ENCODE peak calls at places on chromosomes 7 and 10, in nine cellular contexts. X is fibroblast of the aortic adventitia; R is M059J; C is spleen; F is mesenchymal stem cell; M is C1 segment of cervical spinal cord; P is cardiac muscle cell; J is Calu3; B is activated naive CD8-positive, alpha-beta T cell treated with anti-CD3 and anti-CD28 coated beads, Interleukin-2, amount 50 U/mL, for 24 hours. Q is an unnamed sample.

GRCh38 chr7:98836811-98837631 is 32.8 kb downstream of the TMEM130 start:
- DNase-seq in X (peak; percentile 21), R (peak; percentile 43), C (no peak), F (no peak), M (no peak), P (peak; percentile 38), J (peak; percentile 64), B (peak; percentile 42), Q (peak; percentile 52)

GRCh38 chr7:93926800-93927199 is 5.3 kb downstream of the GNG11 start:
- DNase-seq in X (no peak), R (no peak), C (no peak), F (no peak), M (no peak), P (no peak), J (no peak), B (no peak), Q (no peak)

GRCh38 chr10:126253613-126254002 is 134.7 kb downstream of the ADAM12 start:
- DNase-seq in X (no peak), R (peak; percentile 62), C (no peak), F (no peak), M (no peak), P (no peak), J (no peak), B (no peak), Q (no peak)

GRCh38 chr10:88892223-88892967 is 12.3 kb downstream of the STAMBPL1 start:
- DNase-seq in X (peak; percentile 62), R (peak; percentile 62), C (no peak), F (peak; percentile 65), M (no peak), P (peak; percentile 60), J (no peak), B (no peak), Q (no peak)

GRCh38 chr7:68205826-68206225 is 1209.2 kb downstream of the TYW1 start:
- DNase-seq in X (no peak), R (peak; percentile 51), C (peak; percentile 17), F (no peak), M (no peak), P (no peak), J (no peak), B (no peak), Q (no peak)

GRCh38 chr10:3217301-3217700 is 44.7 kb upstream of the PITRM1 start:
- DNase-seq in X (peak; percentile 87), R (peak; percentile 61), C (no peak), F (peak; percentile 63), M (no peak), P (peak; percentile 69), J (no peak), B (no peak), Q (no peak)

GRCh38 chr7:33677556-33677955 is 227.8 kb upstream of the BMPER start:
- DNase-seq in X (peak; percentile 43), R (peak; percentile 8), C (no peak), F (no peak), M (no peak), P (peak; percentile 50), J (no peak), B (no peak), Q (no peak)

GRCh38 chr7:6226194-6226799 is 46.1 kb downstream of the CYTH3 start:
- DNase-seq in X (peak; percentile 88), R (no peak), C (no peak), F (peak; percentile 77), M (no peak), P (peak; percentile 71), J (peak; percentile 12), B (no peak), Q (no peak)

GRCh38 chr10:95295031-95295755 is 4.4 kb upstream of the PDLIM1 start:
- DNase-seq in X (peak; percentile 35), R (peak; percentile 71), C (peak; percentile 96), F (peak; percentile 65), M (no peak), P (peak; percentile 73), J (peak; percentile 20), B (peak; percentile 59), Q (peak; percentile 60)

GRCh38 chr10:10873289-10873688 is 144.4 kb upstream of the CELF2 start:
- DNase-seq in X (peak; percentile 49), R (no peak), C (no peak), F (no peak), M (no peak), P (peak; percentile 44), J (no peak), B (no peak), Q (no peak)

GRCh38 chr7:100215895-100216294 is 3.9 kb upstream of the PVRIG start:
- DNase-seq in X (peak; percentile 67), R (peak; percentile 29), C (peak; percentile 54), F (peak; percentile 38), M (peak; percentile 34), P (peak; percentile 28), J (no peak), B (no peak), Q (no peak)

GRCh38 chr10:44801383-44802327 is 109.5 kb upstream of the TMEM72 start:
- DNase-seq in X (peak; percentile 96), R (peak; percentile 99), C (no peak), F (peak; percentile 88), M (no peak), P (peak; percentile 98), J (peak; percentile 96), B (no peak), Q (no peak)

GRCh38 chr10:18723801-18724200 is 64.6 kb downstream of the ARL5B start:
- DNase-seq in X (no peak), R (no peak), C (no peak), F (no peak), M (no peak), P (no peak), J (no peak), B (no peak), Q (no peak)

Q was measured in activated CD4-positive, alpha-beta memory T cell treated with anti-CD3 and anti-CD28 coated beads for 36 hours.